ENCODE peak calls at places on chromosomes 16 and 17, in four cellular contexts. V is choroid plexus epithelial cell, E is heart right ventricle, P is RWPE1. R is an unnamed sample.

GRCh38 chr17:82386881-82387498 is 15.4 kb downstream of the UTS2R start:
- DNase-seq in V (no peak), E (no peak), P (no peak), R (no peak)

GRCh38 chr16:29029168-29029994 is 44.5 kb downstream of the LAT start:
- DNase-seq in V (peak; percentile 96), E (no peak), P (peak; percentile 73), R (peak; percentile 70)

GRCh38 chr16:86511317-86512161 is 1.2 kb downstream of the FOXF1 start:
- DNase-seq in V (peak; percentile 43), E (no peak), P (no peak), R (no peak)

GRCh38 chr17:1730345-1731193 is 6.1 kb downstream of the WDR81 start:
- DNase-seq in V (peak; percentile 84), E (peak; percentile 86), P (peak; percentile 60), R (no peak)

GRCh38 chr17:35804658-35805192 is 4.6 kb upstream of the TAF15 start:
- DNase-seq in V (peak; percentile 98), E (peak; percentile 64), P (peak; percentile 89), R (peak; percentile 84)

GRCh38 chr17:13671341-13671740 is 69.6 kb upstream of the HS3ST3A1 start:
- DNase-seq in V (peak; percentile 34), E (no peak), P (no peak), R (no peak)

GRCh38 chr17:4229627-4230026 is 34.2 kb downstream of the ANKFY1 start:
- DNase-seq in V (peak; percentile 65), E (peak; percentile 34), P (no peak), R (peak; percentile 21)

GRCh38 chr16:68362952-68363846 is 52.4 kb downstream of the PRMT7 start:
- DNase-seq in V (no peak), E (no peak), P (no peak), R (no peak)

GRCh38 chr17:13182854-13183253 is 165.0 kb upstream of the ELAC2 start:
- DNase-seq in V (no peak), E (no peak), P (no peak), R (no peak)

GRCh38 chr16:27729516-27730304 is 179.8 kb downstream of the KATNIP start:
- DNase-seq in V (peak; percentile 53), E (peak; percentile 13), P (no peak), R (peak; percentile 38)

R was measured in foreskin keratinocyte.